ENCODE peak calls at places on chromosomes 6 and 20, in five cellular contexts. O, B, H, S and D are unnamed samples.

GRCh38 chr6:149938571-149939462 is 3.0 kb upstream of the ULBP2 start:
- DNase-seq in O (peak), B (peak), H (no peak), S (peak), D (no peak)

GRCh38 chr6:35318200-35318844 is 20.7 kb downstream of the DEF6 start:
- DNase-seq in O (no peak), B (peak), H (peak), S (no peak), D (peak)

GRCh38 chr20:31547017-31547675 is 32.9 kb downstream of the HM13 start:
- DNase-seq in O (peak), B (peak), H (peak), S (peak), D (peak)

GRCh38 chr6:159077123-159077522 is 32.3 kb upstream of the TAGAP start:
- DNase-seq in O (peak), B (no peak), H (no peak), S (peak), D (no peak)

GRCh38 chr20:17538517-17539170 is 7.5 kb upstream of the BFSP1 start:
- DNase-seq in O (peak), B (peak), H (no peak), S (peak), D (no peak)

GRCh38 chr20:32512047-32512385 is 73.1 kb downstream of the NOL4L start:
- DNase-seq in O (peak), B (no peak), H (no peak), S (no peak), D (no peak)

GRCh38 chr6:138514860-138515540 is 15.7 kb upstream of the NHSL1 start:
- DNase-seq in O (no peak), B (no peak), H (no peak), S (peak), D (no peak)

GRCh38 chr6:156685823-156686428 is 91.3 kb upstream of the ARID1B start:
- DNase-seq in O (no peak), B (no peak), H (no peak), S (no peak), D (no peak)

GRCh38 chr6:25035451-25036435 is 100.0 kb upstream of the RIPOR2 start:
- DNase-seq in O (no peak), B (no peak), H (no peak), S (no peak), D (no peak)